ENCODE peak calls at places on chromosomes 5 and 9, in ten cellular contexts. J, U, K, X, F, G, B, E, S and T are unnamed samples. For H3K4me1, the result is how much of the 10 kb centered on the place peaks cover.

GRCh38 chr5:170691623-170692022 is 91.9 kb upstream of the GABRP start:
- DNase-seq in J (no peak), U (no peak), K (no peak), X (no peak), F (no peak), G (no peak), B (no peak), E (no peak), S (no peak), T (no peak)

GRCh38 chr5:92391-93220 is 638 bp downstream of the PLEKHG4B start:
- DNase-seq in J (no peak), U (no peak), K (no peak), X (peak), F (no peak), G (no peak), B (no peak), E (no peak), S (no peak), T (no peak)

GRCh38 chr5:14341571-14342225 is 198.6 kb downstream of the TRIO start:
- DNase-seq in J (no peak), U (no peak), K (no peak), X (no peak), F (no peak), G (no peak), B (no peak), E (no peak), S (no peak), T (no peak)

GRCh38 chr5:31614147-31615030 is 24.5 kb upstream of the PDZD2 start:
- DNase-seq in J (no peak), U (no peak), K (no peak), X (no peak), F (no peak), G (no peak), B (no peak), E (no peak), S (no peak), T (no peak)

GRCh38 chr5:177300236-177300880 is 3.2 kb downstream of the RAB24 start:
- DNase-seq in J (no peak), U (no peak), K (no peak), X (peak), F (peak), G (no peak), B (no peak), E (peak), S (no peak), T (no peak)

GRCh38 chr9:95131023-95131943 is 186.2 kb downstream of the FANCC start:
- DNase-seq in J (peak), U (peak), K (no peak), X (peak), F (peak), G (no peak), B (peak), E (peak), S (peak), T (no peak)

GRCh38 chr9:18442629-18443491 is 31.1 kb upstream of the ADAMTSL1 start:
- DNase-seq in J (peak), U (peak), K (peak), X (peak), F (peak), G (no peak), B (peak), E (peak), S (peak), T (no peak)

GRCh38 chr5:66080664-66081063 is 63.4 kb upstream of the SREK1 start:
- DNase-seq in J (no peak), U (no peak), K (no peak), X (no peak), F (no peak), G (no peak), B (no peak), E (no peak), S (no peak), T (no peak)

GRCh38 chr9:97673922-97674321 is 23.2 kb downstream of the XPA start:
- DNase-seq in J (no peak), U (no peak), K (no peak), X (no peak), F (no peak), G (no peak), B (no peak), E (no peak), S (no peak), T (no peak)

GRCh38 chr9:105912868-105913516 is 218.7 kb downstream of the TMEM38B start:
- DNase-seq in J (peak), U (peak), K (no peak), X (peak), F (no peak), G (no peak), B (no peak), E (no peak), S (no peak), T (no peak)

GRCh38 chr5:104843822-104844221 is 1281.2 kb upstream of the NUDT12 start:
- DNase-seq in J (no peak), U (no peak), K (no peak), X (no peak), F (no peak), G (no peak), B (no peak), E (no peak), S (no peak), T (no peak)

GRCh38 chr9:38441347-38442085 is 17.3 kb upstream of the IGFBPL1 start:
- DNase-seq in J (no peak), U (no peak), K (no peak), X (no peak), F (no peak), G (no peak), B (no peak), E (no peak), S (no peak), T (no peak)

GRCh38 chr5:91938441-91938840 is 555.3 kb upstream of the ARRDC3 start:
- DNase-seq in J (no peak), U (no peak), K (no peak), X (no peak), F (no peak), G (no peak), B (no peak), E (no peak), S (no peak), T (no peak)
- H3K27ac ChIP-seq in J (no peak), U (no peak), K (no peak), X (no peak), F (no peak), G (no peak), B (no peak), E (no peak), S (no peak), T (no peak)

DNA sequence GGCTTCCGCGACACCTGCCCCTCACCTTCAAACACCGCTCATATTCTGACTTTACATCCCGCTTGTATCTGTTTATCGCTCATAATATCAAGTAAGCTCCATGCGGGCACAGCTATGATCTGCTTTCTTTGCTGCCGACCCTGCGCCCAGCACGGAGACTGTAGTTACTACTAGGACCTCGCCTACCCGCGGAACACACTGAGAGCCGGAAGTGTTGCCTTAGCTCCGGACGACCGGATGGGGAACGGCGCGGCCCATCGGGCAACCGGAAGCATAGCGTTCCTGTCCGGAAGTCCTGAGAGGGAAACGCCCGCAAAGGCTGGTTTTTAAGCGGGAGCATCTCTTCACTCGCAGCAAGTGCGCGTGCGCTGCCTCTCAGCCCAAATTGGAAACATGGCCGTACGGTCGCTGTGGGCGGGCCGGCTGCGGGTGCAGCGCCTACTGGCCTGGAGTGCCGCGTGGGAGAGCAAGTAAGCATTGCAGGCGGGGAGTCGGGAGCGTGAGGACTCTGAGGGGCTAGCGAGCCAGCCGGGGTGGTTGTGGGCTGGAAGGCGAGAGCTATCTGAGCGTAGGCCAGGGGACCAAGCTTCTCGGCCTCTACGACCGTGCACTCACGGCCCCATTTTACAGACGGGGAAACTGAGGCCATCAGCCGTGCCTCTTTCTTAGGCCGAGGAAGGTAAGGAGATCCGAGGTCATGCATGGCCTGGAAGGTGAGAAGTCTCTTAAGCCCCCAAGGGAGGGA is at the start of gene GRPEL2:
- DNase-seq in J (peak), U (peak), K (peak), X (peak), F (peak), G (peak), B (peak), E (peak), S (peak), T (peak)
- H3K4me1 ChIP-seq in J (under half), U (under half), K (under half), X (under half), F (under half), G (under half), B (under half), E (under half), S (half or more), T (under half)

DNA sequence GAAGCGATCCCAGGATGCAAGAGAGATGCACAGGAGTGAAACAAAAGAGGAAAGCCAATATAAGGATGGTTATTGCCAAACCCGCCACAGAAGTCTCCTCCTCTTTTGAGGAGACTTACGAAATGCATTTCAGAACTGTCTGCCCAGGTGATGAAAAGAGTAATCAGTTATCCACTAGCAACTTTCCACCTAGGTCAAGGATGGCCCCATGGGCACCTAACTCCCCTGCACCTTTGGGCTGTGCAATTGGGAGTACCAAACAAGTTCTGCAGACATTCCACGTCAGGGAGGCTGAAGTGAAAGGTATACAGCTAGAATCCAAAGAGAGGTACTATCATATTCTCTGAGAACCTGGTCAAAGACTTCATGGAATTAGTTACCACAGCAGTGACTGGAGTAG is 25.7 kb downstream of the HMGCS1 start:
- DNase-seq in J (no peak), U (no peak), K (no peak), X (no peak), F (no peak), G (no peak), B (no peak), E (no peak), S (no peak), T (no peak)
- TF ChIP-seq CTCF in J (no peak), U (no peak), K (no peak), X (no peak), F (no peak), G (no peak), B (no peak), E (no peak), S (no peak), T (no peak)

GRCh38 chr5:5046680-5047502 is 93.2 kb upstream of the ADAMTS16 start:
- DNase-seq in J (no peak), U (no peak), K (no peak), X (no peak), F (no peak), G (no peak), B (no peak), E (no peak), S (no peak), T (no peak)

GRCh38 chr5:5043346-5043745 is 96.8 kb upstream of the ADAMTS16 start:
- DNase-seq in J (no peak), U (no peak), K (no peak), X (no peak), F (no peak), G (no peak), B (no peak), E (no peak), S (no peak), T (no peak)

GRCh38 chr5:5040712-5041111 is 99.4 kb upstream of the ADAMTS16 start:
- DNase-seq in J (no peak), U (no peak), K (no peak), X (no peak), F (no peak), G (no peak), B (no peak), E (no peak), S (peak), T (no peak)

GRCh38 chr5:5042786-5043185 is 97.3 kb upstream of the ADAMTS16 start:
- DNase-seq in J (no peak), U (no peak), K (no peak), X (no peak), F (no peak), G (no peak), B (no peak), E (no peak), S (no peak), T (no peak)

DNA sequence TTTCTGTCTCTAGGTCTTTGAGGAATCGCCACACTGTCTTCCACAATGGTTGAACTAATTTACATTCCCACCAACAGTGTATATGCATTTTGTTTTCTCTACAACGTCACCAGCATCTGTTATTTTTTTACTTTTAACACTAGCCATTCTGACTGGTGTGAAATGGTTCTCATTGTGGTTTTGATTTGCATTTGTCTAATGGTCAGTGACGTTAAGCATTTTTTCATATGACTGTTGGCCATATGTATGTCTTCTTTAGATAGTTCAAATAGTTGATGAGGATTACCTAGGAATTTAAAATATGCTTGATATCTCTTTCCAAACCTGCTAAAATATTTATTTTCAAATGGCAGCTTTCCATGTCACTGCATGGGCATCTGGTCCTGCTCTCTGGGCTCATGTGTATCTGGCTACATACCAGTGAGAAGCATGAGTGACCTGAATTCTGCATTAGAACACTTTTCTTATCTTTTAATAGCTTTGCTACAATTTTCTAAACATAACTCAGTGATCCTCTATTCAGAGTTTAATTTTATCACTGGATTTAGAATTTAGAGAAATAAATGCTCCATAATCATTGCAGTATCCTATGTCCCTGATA is 95.8 kb upstream of the ADAMTS16 start:
- DNase-seq in J (no peak), U (no peak), K (no peak), X (no peak), F (no peak), G (no peak), B (no peak), E (no peak), S (no peak), T (no peak)
- H3K27ac ChIP-seq in J (no peak), U (no peak), K (no peak), X (no peak), F (no peak), G (no peak), B (no peak), E (no peak), S (no peak), T (no peak)